ENCODE peak calls at places on chromosome 16, in seven cellular contexts. F is GM12865, P is tibial artery, V is sigmoid colon, I is body of pancreas, S is Panc1, D is ovary. X is an unnamed sample.

GRCh38 chr16:56202036-56202435 is 10.7 kb downstream of the GNAO1 start:
- DNase-seq in D (no peak), V (no peak), P (no peak), F (peak; percentile 32), S (no peak), I (no peak), X (no peak)

GRCh38 chr16:89131783-89132182 is 38.1 kb downstream of the ACSF3 start:
- DNase-seq in F (no peak), P (peak; percentile 28), S (no peak), V (no peak), D (peak; percentile 6), I (no peak), X (no peak)

GRCh38 chr16:28258571-28258970 is 33.8 kb upstream of the SBK1 start:
- DNase-seq in I (peak; percentile 50), V (no peak), F (no peak), S (no peak), D (no peak), P (no peak), X (peak; percentile 33)

GRCh38 chr16:28317040-28317880 is 24.9 kb downstream of the SBK1 start:
- DNase-seq in P (no peak), S (no peak), I (peak; percentile 64), D (peak; percentile 41), F (peak; percentile 60), V (no peak), X (peak; percentile 44)

GRCh38 chr16:67884684-67885083 is at the start of gene NRN1L:
- DNase-seq in S (no peak), D (peak; percentile 97), P (peak; percentile 95), I (peak; percentile 78), F (no peak), V (peak; percentile 98), X (peak; percentile 90)

GRCh38 chr16:20884240-20884556 is 16.0 kb downstream of the DCUN1D3 start:
- DNase-seq in S (no peak), F (no peak), D (no peak), I (no peak), V (no peak), P (no peak), X (peak; percentile 85)

GRCh38 chr16:20485408-20485807 is 34.1 kb downstream of the ACSM2A start:
- DNase-seq in V (no peak), I (no peak), D (no peak), P (no peak), S (no peak), F (no peak), X (no peak)

GRCh38 chr16:89723279-89724250 is 2.2 kb downstream of the ZNF276 start:
- DNase-seq in V (peak; percentile 77), F (no peak), I (peak; percentile 42), S (no peak), P (no peak), D (peak; percentile 54), X (peak; percentile 36)

GRCh38 chr16:89173629-89173921 is 2.0 kb downstream of the CDH15 start:
- DNase-seq in F (no peak), V (no peak), I (no peak), S (no peak), P (no peak), D (no peak), X (no peak)

GRCh38 chr16:89722392-89723278 is 1.3 kb downstream of the ZNF276 start:
- DNase-seq in P (peak; percentile 76), D (peak; percentile 24), I (peak; percentile 57), F (peak; percentile 93), V (peak; percentile 77), S (no peak), X (peak; percentile 63)

GRCh38 chr16:22141746-22142145 is 20.6 kb upstream of the SDR42E2 start:
- DNase-seq in F (peak; percentile 15), D (no peak), I (no peak), V (no peak), P (no peak), S (no peak), X (peak; percentile 24)

GRCh38 chr16:521381-522210 is 5.9 kb upstream of the CAPN15 start:
- DNase-seq in S (no peak), F (no peak), V (no peak), D (peak; percentile 35), I (no peak), P (no peak), X (no peak)

GRCh38 chr16:79437764-79438728 is 162.5 kb downstream of the MAF start:
- DNase-seq in P (no peak), D (peak; percentile 57), S (no peak), F (no peak), I (peak; percentile 26), V (no peak), X (peak; percentile 12)

GRCh38 chr16:88970539-88971065 is 6.4 kb downstream of the CBFA2T3 start:
- DNase-seq in V (no peak), S (no peak), P (no peak), D (no peak), I (no peak), F (no peak), X (peak; percentile 83)

GRCh38 chr16:22726868-22727267 is 87.1 kb upstream of the HS3ST2 start:
- DNase-seq in F (no peak), S (no peak), D (no peak), P (no peak), V (no peak), I (no peak), X (no peak)

GRCh38 chr16:48963901-48964615 is 317.6 kb downstream of the CBLN1 start:
- DNase-seq in F (no peak), I (no peak), V (no peak), P (no peak), D (no peak), S (peak; percentile 61), X (no peak)

GRCh38 chr16:3401719-3402397 is 843 bp downstream of the ZNF174 start:
- DNase-seq in F (peak; percentile 9), P (no peak), S (no peak), D (no peak), V (no peak), I (no peak), X (peak; percentile 17)

GRCh38 chr16:29029168-29029994 is 44.5 kb downstream of the LAT start:
- DNase-seq in F (peak; percentile 79), S (no peak), I (no peak), D (no peak), V (peak; percentile 59), P (no peak), X (peak; percentile 94)

GRCh38 chr16:84874004-84874435 is 54.2 kb downstream of the CRISPLD2 start:
- DNase-seq in P (no peak), F (peak; percentile 30), I (no peak), D (no peak), V (no peak), S (no peak), X (peak; percentile 21)

GRCh38 chr16:60200161-60200560 is 1466.0 kb upstream of the GOT2 start:
- DNase-seq in P (no peak), F (no peak), V (no peak), D (no peak), I (no peak), S (no peak), X (no peak)

GRCh38 chr16:60199154-60199553 is 1465.0 kb upstream of the GOT2 start:
- DNase-seq in I (no peak), F (no peak), V (no peak), S (no peak), P (no peak), D (no peak), X (no peak)

GRCh38 chr16:60206511-60206910 is 1472.4 kb upstream of the GOT2 start:
- DNase-seq in P (no peak), D (no peak), F (no peak), V (no peak), S (no peak), I (no peak), X (no peak)

GRCh38 chr16:60204221-60204620 is 1470.1 kb upstream of the GOT2 start:
- DNase-seq in V (no peak), S (no peak), I (no peak), F (no peak), D (no peak), P (no peak), X (no peak)

DNA sequence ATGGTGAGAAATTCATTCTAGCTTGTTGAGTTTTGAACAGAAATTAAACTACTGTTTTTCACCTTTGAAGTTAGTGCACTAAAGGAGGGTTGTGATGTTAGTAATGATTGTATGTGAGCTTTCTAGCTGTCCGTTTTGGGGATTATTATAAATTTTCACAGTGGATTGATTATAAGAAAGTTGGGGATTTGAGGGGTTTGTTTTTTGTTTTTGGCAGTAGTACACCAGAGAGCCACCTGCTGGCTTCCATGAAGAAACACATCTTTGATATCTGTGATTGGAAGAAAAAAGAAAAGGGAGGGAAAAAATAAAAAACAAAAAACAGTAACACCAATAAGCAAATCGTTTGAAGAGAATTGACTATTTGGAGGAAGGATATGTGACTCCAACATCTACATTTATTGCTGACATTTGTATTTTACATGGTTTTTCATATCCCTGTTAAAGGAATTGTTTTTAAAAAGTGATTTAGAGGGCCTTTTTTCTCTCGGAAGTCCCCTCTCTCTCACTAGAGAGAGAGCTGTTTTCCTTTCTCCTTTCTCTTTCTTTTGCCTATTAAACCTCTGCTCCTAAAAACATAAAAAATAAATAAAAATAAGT is 1469.5 kb upstream of the GOT2 start:
- DNase-seq in S (no peak), V (no peak), D (no peak), P (no peak), F (no peak), I (no peak), X (peak; percentile 3)
- TF ChIP-seq CTCF in S (peak; percentile 41), V (peak; percentile 47), D (no peak), P (peak; percentile 6), F (no peak), I (peak; percentile 39), X (no peak)

DNA sequence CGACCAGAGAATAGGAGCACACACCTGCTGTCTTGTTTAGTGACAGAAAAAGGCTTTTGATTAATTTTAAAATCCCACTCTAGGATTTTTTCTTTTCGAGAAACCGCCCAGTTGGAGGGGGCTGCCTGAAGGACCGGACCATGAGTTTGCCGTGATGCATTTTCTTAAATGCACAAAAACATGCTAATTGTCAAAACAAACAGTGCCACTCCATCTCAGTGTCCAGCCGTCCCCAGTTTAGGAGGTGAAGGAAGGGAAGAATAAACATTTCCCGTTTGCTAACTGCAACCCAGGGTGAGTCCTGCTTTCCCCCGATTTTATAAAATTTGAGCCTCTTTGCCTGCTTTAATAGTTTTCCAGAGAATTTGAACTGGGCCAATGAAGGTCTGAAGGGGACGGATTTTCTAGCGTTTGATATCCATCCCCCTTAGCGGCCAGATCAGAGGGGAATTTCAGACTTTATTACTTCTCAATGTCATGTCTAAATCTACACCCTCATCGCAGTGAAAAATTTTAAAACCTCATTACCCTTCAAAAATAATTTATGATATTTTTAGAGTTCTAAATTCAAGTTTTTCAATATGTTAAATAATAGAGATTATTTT is 3.3 kb downstream of the FOXC2 start:
- DNase-seq in F (no peak), I (no peak), V (no peak), S (no peak), P (peak; percentile 19), D (no peak), X (no peak)
- H3K4me3 ChIP-seq in F (no peak overlapping the region), I (no peak overlapping the region), V (no peak overlapping the region), S (peak overlapping the region; percentile 86), P (peak overlapping the region; percentile 81), D (no peak overlapping the region), X (peak overlapping the region; percentile 76)

DNA sequence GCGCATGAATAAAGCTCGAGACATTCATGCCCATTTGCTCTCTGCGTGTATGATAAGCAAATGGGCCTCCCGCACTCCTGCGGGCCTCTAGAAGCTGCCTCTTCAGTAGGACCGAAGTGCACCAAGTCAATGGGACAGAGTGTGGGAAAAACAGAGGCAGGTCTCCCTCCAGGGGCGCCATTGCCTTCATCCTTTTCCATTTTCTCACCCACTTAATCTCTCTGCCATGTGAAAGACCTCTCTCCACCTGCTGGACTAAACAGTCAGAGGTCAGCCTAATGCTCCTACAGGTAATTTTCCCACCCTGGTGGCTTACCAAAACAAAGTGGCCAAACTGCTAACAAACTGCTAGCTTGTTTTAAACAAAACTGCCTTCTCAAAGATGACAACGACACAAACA is 210.9 kb downstream of the ZFHX3 start:
- DNase-seq in S (no peak), V (no peak), I (no peak), P (no peak), F (no peak), D (no peak), X (no peak)
- TF ChIP-seq CTCF in S (peak; percentile 21), V (no peak), I (no peak), P (no peak), F (peak; percentile 10), D (no peak), X (peak; percentile 7)

GRCh38 chr16:13098536-13098935 is 197.1 kb downstream of the SHISA9 start:
- DNase-seq in V (no peak), S (no peak), D (no peak), F (no peak), P (no peak), I (no peak), X (no peak)
- H3K4me3 ChIP-seq in V (no peak overlapping the region), S (no peak overlapping the region), D (no peak overlapping the region), F (no peak overlapping the region), P (no peak overlapping the region), I (no peak overlapping the region), X (no peak overlapping the region)

X was measured in cardiac muscle cell.